ENCODE peak calls at places on chromosome X, in ten cellular contexts. One of them, this sample, is unnamed.

GRCh38 chrX:152861116-152861515 is 30.3 kb downstream of the NSDHL start:
- DNase-seq in neural progenitor cell: no peak
- DNase-seq in smooth muscle cell of the brain vasculature: no peak
- DNase-seq in activated CD4-positive, alpha-beta T cell treated with anti-CD3 and anti-CD28 coated beads, Interleukin-2, amount 50 U/mL, for 48 hours: no peak
- DNase-seq in MG63: no peak
- DNase-seq in T-helper 9 cell: no peak
- DNase-seq in A549: no peak
- DNase-seq in epithelial cell of prostate: no peak
- DNase-seq in fibroblast of the aortic adventitia: no peak
- DNase-seq in SHP77 treated with DMSO at 0.1 percent for 48 hours: no peak
- DNase-seq in this sample: peak; percentile 62

GRCh38 chrX:31550169-31550568 is 478.3 kb upstream of the FTHL17 start:
- DNase-seq in SHP77 treated with DMSO at 0.1 percent for 48 hours: no peak
- DNase-seq in activated CD4-positive, alpha-beta T cell treated with anti-CD3 and anti-CD28 coated beads, Interleukin-2, amount 50 U/mL, for 48 hours: no peak
- DNase-seq in neural progenitor cell: no peak
- DNase-seq in T-helper 9 cell: no peak
- DNase-seq in MG63: no peak
- DNase-seq in smooth muscle cell of the brain vasculature: no peak
- DNase-seq in fibroblast of the aortic adventitia: no peak
- DNase-seq in A549: no peak
- DNase-seq in epithelial cell of prostate: no peak
- DNase-seq in this sample: no peak

GRCh38 chrX:7191681-7192110 is 43.7 kb upstream of the PUDP start:
- DNase-seq in epithelial cell of prostate: no peak
- DNase-seq in SHP77 treated with DMSO at 0.1 percent for 48 hours: no peak
- DNase-seq in A549: no peak
- DNase-seq in neural progenitor cell: no peak
- DNase-seq in MG63: no peak
- DNase-seq in activated CD4-positive, alpha-beta T cell treated with anti-CD3 and anti-CD28 coated beads, Interleukin-2, amount 50 U/mL, for 48 hours: no peak
- DNase-seq in T-helper 9 cell: no peak
- DNase-seq in fibroblast of the aortic adventitia: no peak
- DNase-seq in smooth muscle cell of the brain vasculature: no peak
- DNase-seq in this sample: no peak

GRCh38 chrX:137428777-137429564 is 137.0 kb upstream of the ZIC3 start:
- DNase-seq in fibroblast of the aortic adventitia: no peak
- DNase-seq in MG63: no peak
- DNase-seq in smooth muscle cell of the brain vasculature: no peak
- DNase-seq in SHP77 treated with DMSO at 0.1 percent for 48 hours: no peak
- DNase-seq in A549: no peak
- DNase-seq in neural progenitor cell: peak; percentile 64
- DNase-seq in T-helper 9 cell: no peak
- DNase-seq in activated CD4-positive, alpha-beta T cell treated with anti-CD3 and anti-CD28 coated beads, Interleukin-2, amount 50 U/mL, for 48 hours: no peak
- DNase-seq in epithelial cell of prostate: no peak
- DNase-seq in this sample: no peak

GRCh38 chrX:110341189-110342035 is 17.2 kb upstream of the RTL9 start:
- DNase-seq in epithelial cell of prostate: peak; percentile 6
- DNase-seq in A549: no peak
- DNase-seq in fibroblast of the aortic adventitia: peak; percentile 86
- DNase-seq in neural progenitor cell: no peak
- DNase-seq in SHP77 treated with DMSO at 0.1 percent for 48 hours: no peak
- DNase-seq in smooth muscle cell of the brain vasculature: no peak
- DNase-seq in T-helper 9 cell: no peak
- DNase-seq in activated CD4-positive, alpha-beta T cell treated with anti-CD3 and anti-CD28 coated beads, Interleukin-2, amount 50 U/mL, for 48 hours: no peak
- DNase-seq in MG63: peak; percentile 21
- DNase-seq in this sample: peak; percentile 75

GRCh38 chrX:8981742-8982141 is 52.2 kb downstream of the FAM9B start:
- DNase-seq in A549: no peak
- DNase-seq in SHP77 treated with DMSO at 0.1 percent for 48 hours: no peak
- DNase-seq in fibroblast of the aortic adventitia: no peak
- DNase-seq in epithelial cell of prostate: no peak
- DNase-seq in smooth muscle cell of the brain vasculature: no peak
- DNase-seq in activated CD4-positive, alpha-beta T cell treated with anti-CD3 and anti-CD28 coated beads, Interleukin-2, amount 50 U/mL, for 48 hours: peak; percentile 9
- DNase-seq in T-helper 9 cell: no peak
- DNase-seq in MG63: no peak
- DNase-seq in neural progenitor cell: peak; percentile 15
- DNase-seq in this sample: no peak

GRCh38 chrX:140064993-140065392 is 99.7 kb upstream of the CXorf66 start:
- DNase-seq in T-helper 9 cell: no peak
- DNase-seq in MG63: no peak
- DNase-seq in activated CD4-positive, alpha-beta T cell treated with anti-CD3 and anti-CD28 coated beads, Interleukin-2, amount 50 U/mL, for 48 hours: no peak
- DNase-seq in fibroblast of the aortic adventitia: no peak
- DNase-seq in SHP77 treated with DMSO at 0.1 percent for 48 hours: no peak
- DNase-seq in epithelial cell of prostate: no peak
- DNase-seq in A549: no peak
- DNase-seq in smooth muscle cell of the brain vasculature: no peak
- DNase-seq in neural progenitor cell: no peak
- DNase-seq in this sample: no peak

GRCh38 chrX:18290200-18290599 is 64.3 kb downstream of the SCML2 start:
- DNase-seq in MG63: no peak
- DNase-seq in SHP77 treated with DMSO at 0.1 percent for 48 hours: no peak
- DNase-seq in T-helper 9 cell: no peak
- DNase-seq in fibroblast of the aortic adventitia: peak; percentile 30
- DNase-seq in epithelial cell of prostate: no peak
- DNase-seq in A549: no peak
- DNase-seq in smooth muscle cell of the brain vasculature: no peak
- DNase-seq in activated CD4-positive, alpha-beta T cell treated with anti-CD3 and anti-CD28 coated beads, Interleukin-2, amount 50 U/mL, for 48 hours: no peak
- DNase-seq in neural progenitor cell: peak; percentile 15
- DNase-seq in this sample: peak; percentile 6

GRCh38 chrX:96112689-96113088 is 572.0 kb upstream of the DIAPH2 start:
- DNase-seq in smooth muscle cell of the brain vasculature: no peak
- DNase-seq in activated CD4-positive, alpha-beta T cell treated with anti-CD3 and anti-CD28 coated beads, Interleukin-2, amount 50 U/mL, for 48 hours: no peak
- DNase-seq in A549: no peak
- DNase-seq in T-helper 9 cell: no peak
- DNase-seq in MG63: no peak
- DNase-seq in SHP77 treated with DMSO at 0.1 percent for 48 hours: no peak
- DNase-seq in neural progenitor cell: no peak
- DNase-seq in fibroblast of the aortic adventitia: no peak
- DNase-seq in epithelial cell of prostate: no peak
- DNase-seq in this sample: no peak

GRCh38 chrX:133608406-133608805 is 193.1 kb upstream of the GPC4 start:
- DNase-seq in T-helper 9 cell: no peak
- DNase-seq in A549: no peak
- DNase-seq in smooth muscle cell of the brain vasculature: no peak
- DNase-seq in fibroblast of the aortic adventitia: peak; percentile 62
- DNase-seq in MG63: no peak
- DNase-seq in activated CD4-positive, alpha-beta T cell treated with anti-CD3 and anti-CD28 coated beads, Interleukin-2, amount 50 U/mL, for 48 hours: no peak
- DNase-seq in SHP77 treated with DMSO at 0.1 percent for 48 hours: no peak
- DNase-seq in epithelial cell of prostate: no peak
- DNase-seq in neural progenitor cell: no peak
- DNase-seq in this sample: peak; percentile 54

GRCh38 chrX:121322159-121322558 is 274.7 kb downstream of the GLUD2 start:
- DNase-seq in epithelial cell of prostate: no peak
- DNase-seq in activated CD4-positive, alpha-beta T cell treated with anti-CD3 and anti-CD28 coated beads, Interleukin-2, amount 50 U/mL, for 48 hours: no peak
- DNase-seq in A549: no peak
- DNase-seq in smooth muscle cell of the brain vasculature: no peak
- DNase-seq in neural progenitor cell: no peak
- DNase-seq in SHP77 treated with DMSO at 0.1 percent for 48 hours: no peak
- DNase-seq in T-helper 9 cell: no peak
- DNase-seq in MG63: no peak
- DNase-seq in fibroblast of the aortic adventitia: no peak
- DNase-seq in this sample: peak; percentile 18

GRCh38 chrX:151974336-151975227 is at the start of gene GABRE:
- DNase-seq in neural progenitor cell: peak; percentile 69
- DNase-seq in activated CD4-positive, alpha-beta T cell treated with anti-CD3 and anti-CD28 coated beads, Interleukin-2, amount 50 U/mL, for 48 hours: peak; percentile 3
- DNase-seq in MG63: peak; percentile 71
- DNase-seq in SHP77 treated with DMSO at 0.1 percent for 48 hours: no peak
- DNase-seq in T-helper 9 cell: no peak
- DNase-seq in smooth muscle cell of the brain vasculature: no peak
- DNase-seq in fibroblast of the aortic adventitia: peak; percentile 46
- DNase-seq in A549: no peak
- DNase-seq in epithelial cell of prostate: no peak
- DNase-seq in this sample: peak; percentile 86

GRCh38 chrX:96684339-96685204 is at the start of gene DIAPH2:
- DNase-seq in SHP77 treated with DMSO at 0.1 percent for 48 hours: no peak
- DNase-seq in smooth muscle cell of the brain vasculature: peak; percentile 28
- DNase-seq in MG63: peak; percentile 81
- DNase-seq in activated CD4-positive, alpha-beta T cell treated with anti-CD3 and anti-CD28 coated beads, Interleukin-2, amount 50 U/mL, for 48 hours: peak; percentile 70
- DNase-seq in epithelial cell of prostate: peak; percentile 18
- DNase-seq in fibroblast of the aortic adventitia: peak; percentile 77
- DNase-seq in T-helper 9 cell: peak; percentile 60
- DNase-seq in neural progenitor cell: peak; percentile 88
- DNase-seq in A549: peak; percentile 46
- DNase-seq in this sample: peak; percentile 79